ENCODE peak calls at places on chromosomes 13 and 19, in five cellular contexts. J is midbrain, S is pancreas, C is WTC11, N is substantia nigra. X is an unnamed sample.

GRCh38 chr13:51243832-51244231 is 21.6 kb downstream of the FAM124A start:
- DNase-seq in J (peak), S (no peak), C (peak), N (no peak), X (no peak)

GRCh38 chr19:43651758-43652545 is 12.3 kb upstream of the CADM4 start:
- DNase-seq in J (peak), S (peak), C (peak), N (peak), X (peak)

GRCh38 chr19:455851-456546 is 4.8 kb downstream of the SHC2 start:
- DNase-seq in J (no peak), S (no peak), C (no peak), N (no peak), X (no peak)

GRCh38 chr19:10113592-10113963 is 2.1 kb downstream of the P2RY11 start:
- DNase-seq in J (no peak), S (no peak), C (no peak), N (no peak), X (no peak)

GRCh38 chr13:30340367-30341184 is 33.2 kb upstream of the KATNAL1 start:
- DNase-seq in J (no peak), S (no peak), C (no peak), N (no peak), X (peak)

GRCh38 chr19:45299719-45300118 is 23.0 kb downstream of the CKM start:
- DNase-seq in J (no peak), S (no peak), C (no peak), N (no peak), X (no peak)

GRCh38 chr13:51806571-51806970 is 2.6 kb upstream of the DHRS12 start:
- DNase-seq in J (no peak), S (peak), C (no peak), N (no peak), X (no peak)

GRCh38 chr13:85386424-85386823 is 412.8 kb downstream of the SLITRK6 start:
- DNase-seq in J (no peak), S (no peak), C (no peak), N (no peak), X (no peak)

GRCh38 chr13:41411536-41411935 is 45.8 kb upstream of the RGCC start:
- DNase-seq in J (peak), S (no peak), C (peak), N (peak), X (no peak)

GRCh38 chr19:41174297-41174928 is 18.6 kb upstream of the CYP2S1 start:
- DNase-seq in J (no peak), S (no peak), C (no peak), N (no peak), X (peak)

GRCh38 chr13:83153833-83154232 is 728.4 kb downstream of the SLITRK1 start:
- DNase-seq in J (no peak), S (no peak), C (no peak), N (no peak), X (no peak)

GRCh38 chr19:2512523-2513431 is 36.9 kb downstream of the GADD45B start:
- DNase-seq in J (no peak), S (no peak), C (no peak), N (no peak), X (no peak)

GRCh38 chr13:44816701-44817684 is 172.3 kb downstream of the NUFIP1 start:
- DNase-seq in J (no peak), S (no peak), C (no peak), N (no peak), X (no peak)

GRCh38 chr13:33112745-33113144 is 96.5 kb downstream of the KL start:
- DNase-seq in J (no peak), S (no peak), C (no peak), N (no peak), X (no peak)

GRCh38 chr13:113400621-113401451 is 36.9 kb upstream of the GRTP1 start:
- DNase-seq in J (no peak), S (no peak), C (peak), N (no peak), X (no peak)

GRCh38 chr13:100987993-100988392 is 313.4 kb upstream of the TMTC4 start:
- DNase-seq in J (peak), S (no peak), C (peak), N (peak), X (no peak)

GRCh38 chr13:65926750-65927171 is 1303.4 kb downstream of the PCDH9 start:
- DNase-seq in J (peak), S (peak), C (peak), N (no peak), X (peak)

GRCh38 chr13:37446503-37446902 is 152.1 kb downstream of the POSTN start:
- DNase-seq in J (no peak), S (no peak), C (no peak), N (no peak), X (no peak)